ENCODE peak calls at places on chromosome 14, in four cellular contexts. W is HepG2, I is GM12878, J is K562. M is an unnamed sample.

GRCh38 chr14:99137001-99137700 is 134.8 kb downstream of the BCL11B start:
- DNase-seq in I (no peak), J (no peak), W (no peak), M (no peak)

GRCh38 chr14:64688801-64689200 is 15.4 kb upstream of the PLEKHG3 start:
- DNase-seq in I (no peak), W (no peak), J (no peak), M (no peak)

GRCh38 chr14:93029911-93030555 is 85.7 kb downstream of the ITPK1 start:
- DNase-seq in I (no peak), J (no peak), W (no peak), M (no peak)

GRCh38 chr14:21734457-21735074 is 60.9 kb upstream of the OR4E1 start:
- DNase-seq in I (peak), W (peak), J (peak), M (no peak)

GRCh38 chr14:33534636-33535035 is 416.2 kb downstream of the EGLN3 start:
- DNase-seq in W (no peak), J (no peak), I (no peak), M (no peak)

GRCh38 chr14:61477845-61478438 is 156.6 kb downstream of the PRKCH start:
- DNase-seq in W (no peak), I (no peak), J (no peak), M (no peak)

GRCh38 chr14:75523771-75524171 is 1.5 kb downstream of the BATF start:
- DNase-seq in W (no peak), J (no peak), I (no peak), M (no peak)

GRCh38 chr14:92590941-92591340 is 77.4 kb downstream of the RIN3 start:
- DNase-seq in J (no peak), I (no peak), W (no peak), M (no peak)

GRCh38 chr14:94379291-94380224 is 8.8 kb downstream of the SERPINA1 start:
- DNase-seq in I (no peak), J (no peak), W (no peak), M (no peak)

GRCh38 chr14:91416744-91417133 is 881 bp downstream of the CCDC88C start:
- DNase-seq in I (no peak), J (peak), W (no peak), M (no peak)

GRCh38 chr14:72679591-72680151 is 214.2 kb downstream of the DPF3 start:
- DNase-seq in W (no peak), J (no peak), I (no peak), M (no peak)

GRCh38 chr14:54697806-54698205 is 130.9 kb downstream of the SAMD4A start:
- DNase-seq in I (no peak), J (no peak), W (no peak), M (no peak)

GRCh38 chr14:38065101-38065762 is 142.5 kb upstream of the SSTR1 start:
- DNase-seq in I (no peak), J (no peak), W (no peak), M (no peak)

GRCh38 chr14:23538785-23539184 is 12.8 kb downstream of the ZFHX2 start:
- DNase-seq in J (no peak), W (no peak), I (no peak), M (peak)

DNA sequence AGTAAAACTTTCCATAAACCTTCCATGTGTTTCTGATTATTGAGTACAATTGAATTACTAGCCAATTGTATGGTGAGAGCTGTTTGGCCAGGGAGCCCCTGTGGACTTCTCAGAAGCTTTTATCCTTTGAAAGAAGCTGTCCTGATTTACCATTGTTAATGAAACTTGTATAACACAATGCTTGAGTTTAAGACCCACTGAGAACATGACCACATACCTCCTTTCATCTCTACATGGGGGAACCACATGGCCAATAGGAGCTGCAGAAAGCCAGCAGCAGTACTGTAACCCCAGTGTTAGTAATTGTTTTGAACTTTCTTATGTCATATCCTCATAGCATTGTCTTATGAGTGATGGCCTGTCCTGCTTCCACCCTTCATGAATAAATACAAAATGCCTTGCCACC is 815.5 kb downstream of the NRXN3 start:
- DNase-seq in J (no peak), I (no peak), W (no peak), M (no peak)
- TF ChIP-seq ATF2 in J (no peak), I (no peak), W (no peak), M (no peak)

GRCh38 chr14:105878125-105878524 is 351.7 kb downstream of the TMEM121 start:
- DNase-seq in J (no peak), I (no peak), W (no peak), M (no peak)
- TF ChIP-seq ETV6 in J (no peak), I (no peak), W (no peak), M (no peak)

GRCh38 chr14:35332517-35333346 is 40.5 kb downstream of the PSMA6 start:
- DNase-seq in J (no peak), W (no peak), I (no peak), M (no peak)
- TF ChIP-seq CREM in J (no peak), W (no peak), I (no peak), M (no peak)

DNA sequence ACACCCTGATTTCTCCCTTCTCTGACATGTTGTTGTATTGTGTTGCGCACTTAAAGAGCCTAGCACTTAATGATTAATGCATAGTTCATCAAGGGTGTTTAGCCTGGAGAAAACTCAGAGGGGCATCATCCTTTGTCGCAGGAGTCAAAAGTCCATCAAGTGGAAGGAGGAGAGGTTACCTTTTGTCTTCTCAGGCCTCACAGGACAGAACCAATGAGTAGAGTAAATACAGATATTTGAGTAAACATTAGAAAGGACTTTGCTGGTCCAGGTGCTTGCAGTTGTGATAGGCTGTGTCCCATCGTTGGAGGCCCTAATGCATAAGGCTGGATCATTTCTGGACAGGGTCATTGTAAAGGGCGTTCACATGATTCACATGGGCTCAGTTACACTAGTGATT is 430.9 kb downstream of the PCNX1 start:
- DNase-seq in I (no peak), J (no peak), W (no peak), M (no peak)
- TF ChIP-seq ATF2 in I (no peak), J (no peak), W (no peak), M (no peak)

DNA sequence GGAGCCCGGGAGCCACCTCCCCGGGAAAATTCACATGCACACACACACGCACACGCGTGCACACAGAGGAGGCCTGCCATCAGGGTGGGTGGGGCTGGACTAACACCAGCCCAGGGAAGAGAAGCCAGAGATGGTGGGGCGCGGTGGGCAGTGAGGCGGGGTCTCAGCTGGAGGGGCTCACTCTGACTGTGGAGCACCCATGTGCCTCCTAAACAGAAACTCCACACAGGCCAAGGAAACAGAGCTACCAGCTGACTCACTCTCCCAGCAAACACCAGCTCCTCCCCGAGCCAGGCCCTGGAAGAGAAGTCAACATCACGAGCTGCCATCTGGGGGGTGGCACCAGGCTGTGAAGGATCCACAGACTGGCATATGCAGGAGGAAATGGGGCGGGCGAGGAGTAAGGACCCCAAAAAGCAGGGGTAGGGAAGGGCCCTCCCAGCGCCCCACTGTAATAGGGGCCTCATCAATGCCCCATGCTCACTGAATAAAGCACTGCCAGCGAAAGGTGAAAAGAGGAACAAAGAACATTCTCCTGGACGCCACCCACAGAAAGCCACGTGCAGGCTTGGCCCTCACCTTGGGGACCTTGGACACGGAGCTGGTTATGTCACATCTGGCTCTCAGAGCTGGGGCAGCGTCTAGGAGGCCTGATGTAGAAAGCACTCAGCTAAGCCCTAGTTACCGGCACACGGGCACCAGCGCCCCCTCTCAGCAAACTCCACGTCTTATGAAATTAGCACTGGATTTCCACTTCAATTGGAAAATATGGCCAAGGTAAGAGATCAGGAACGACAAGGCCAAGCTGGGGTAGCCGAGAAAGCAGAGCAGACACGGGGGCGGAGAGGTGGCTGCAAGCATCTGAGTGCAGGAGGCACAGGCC is 8.4 kb upstream of the INF2 start:
- DNase-seq in I (no peak), W (peak), J (no peak), M (no peak)
- TF ChIP-seq ETV6 in I (no peak), W (no peak), J (no peak), M (no peak)